ENCODE peak calls at places on chromosomes 12 and 14, in ten cellular contexts. L is endodermal cell; E is HAP-1; S is stimulated activated CD4-positive, alpha-beta T cell treated with anti-CD3 and anti-CD28 coated beads, Interleukin-15, amount 100 ng/mL, for 48 hours; Q is neural crest cell; P is left lung; O is body of pancreas; Y is activated T-cell treated with anti-CD3 and anti-CD28 coated beads, Interleukin-2, amount 50 U/mL, for 72 hours; M is fibroblast of lung; T is stimulated activated CD8-positive, alpha-beta memory T cell treated with anti-CD3 and anti-CD28 coated beads, Interleukin-15, amount 100 ng/mL, for 1 hour. I is an unnamed sample.

GRCh38 chr14:53621986-53622385 is 334.6 kb downstream of the BMP4 start:
- DNase-seq in T (no peak), P (no peak), M (no peak), L (no peak), E (no peak), S (no peak), Q (no peak), O (no peak), Y (no peak), I (no peak)

GRCh38 chr12:112107306-112107705 is 1.3 kb downstream of the NAA25 start:
- DNase-seq in S (no peak), M (no peak), T (no peak), L (peak), O (no peak), Q (no peak), P (no peak), Y (no peak), E (no peak), I (no peak)

GRCh38 chr14:65838565-65838964 is 426.0 kb downstream of the FUT8 start:
- DNase-seq in M (no peak), L (no peak), P (no peak), O (no peak), Q (no peak), Y (no peak), E (no peak), S (no peak), T (no peak), I (no peak)

GRCh38 chr12:92185052-92185451 is 39.4 kb upstream of the BTG1 start:
- DNase-seq in S (no peak), P (no peak), M (no peak), O (no peak), E (no peak), L (no peak), Y (peak), T (no peak), Q (no peak), I (no peak)

GRCh38 chr14:73116079-73116665 is 20.1 kb upstream of the PSEN1 start:
- DNase-seq in Q (no peak), E (no peak), L (no peak), Y (no peak), S (no peak), T (no peak), P (no peak), M (no peak), O (no peak), I (no peak)

GRCh38 chr12:50218386-50218785 is 51.2 kb upstream of the CERS5 start:
- DNase-seq in L (no peak), E (no peak), Q (no peak), M (no peak), Y (no peak), S (no peak), P (no peak), O (no peak), T (no peak), I (no peak)

GRCh38 chr14:83838221-83838620 is 1691.7 kb upstream of the FLRT2 start:
- DNase-seq in P (no peak), Y (no peak), M (peak), T (no peak), Q (no peak), L (no peak), S (no peak), O (no peak), E (no peak), I (no peak)

GRCh38 chr12:107622005-107622404 is 63.6 kb upstream of the PWP1 start:
- DNase-seq in P (no peak), O (no peak), S (no peak), T (no peak), M (no peak), E (peak), L (peak), Y (no peak), Q (peak), I (peak)

GRCh38 chr12:131103614-131104463 is 150.1 kb downstream of the ADGRD1 start:
- DNase-seq in P (peak), M (no peak), E (no peak), Q (no peak), L (peak), O (no peak), S (no peak), Y (no peak), T (no peak), I (no peak)

GRCh38 chr14:97366400-97366799 is 569.2 kb downstream of the VRK1 start:
- DNase-seq in M (no peak), S (no peak), P (no peak), Y (no peak), Q (no peak), T (no peak), O (no peak), E (no peak), L (peak), I (no peak)

GRCh38 chr14:58749066-58749669 is 111.4 kb downstream of the DACT1 start:
- DNase-seq in M (peak), Y (peak), T (no peak), Q (no peak), O (peak), E (no peak), L (no peak), P (no peak), S (peak), I (no peak)

GRCh38 chr12:5085896-5086295 is 42.2 kb downstream of the KCNA5 start:
- DNase-seq in E (no peak), O (no peak), Y (no peak), S (no peak), T (no peak), L (no peak), P (no peak), M (peak), Q (no peak), I (no peak)

GRCh38 chr14:106694638-106695393 is 1168.4 kb downstream of the TMEM121 start:
- DNase-seq in P (no peak), T (peak), S (peak), Y (peak), L (no peak), E (no peak), O (peak), M (no peak), Q (no peak), I (no peak)

GRCh38 chr12:7188557-7189397 is 709 bp upstream of the PEX5 start:
- DNase-seq in Q (peak), Y (peak), E (peak), M (peak), S (peak), T (peak), P (peak), O (peak), L (peak), I (peak)

GRCh38 chr14:21106191-21106505 is 5.3 kb downstream of the TMEM253 start:
- DNase-seq in E (peak), P (no peak), M (peak), S (no peak), Y (no peak), O (no peak), T (no peak), L (no peak), Q (no peak), I (no peak)

GRCh38 chr12:106084048-106084671 is 54.6 kb downstream of the NUAK1 start:
- DNase-seq in P (no peak), Y (no peak), S (no peak), E (peak), M (peak), T (no peak), Q (peak), L (peak), O (no peak), I (no peak)

GRCh38 chr14:23217621-23218020 is 20.1 kb upstream of the RNF212B start:
- DNase-seq in S (no peak), E (no peak), P (no peak), T (no peak), O (no peak), Y (no peak), L (no peak), M (no peak), Q (no peak), I (no peak)

GRCh38 chr14:21071225-21072041 is 1.3 kb downstream of the ARHGEF40 start:
- DNase-seq in M (peak), P (peak), L (peak), S (no peak), T (no peak), O (peak), Y (peak), E (peak), Q (peak), I (peak)

GRCh38 chr12:123141615-123142517 is 9.0 kb downstream of the PITPNM2 start:
- DNase-seq in Y (no peak), E (peak), P (no peak), Q (no peak), M (peak), T (no peak), L (peak), O (peak), S (no peak), I (no peak)

GRCh38 chr12:65364021-65364420 is 85.5 kb downstream of the MSRB3 start:
- DNase-seq in O (no peak), S (no peak), T (no peak), E (no peak), M (peak), L (no peak), Y (no peak), P (no peak), Q (no peak), I (no peak)

GRCh38 chr14:31550589-31550988 is 10.6 kb upstream of the NUBPL start:
- DNase-seq in T (no peak), S (no peak), M (no peak), O (no peak), L (no peak), P (no peak), E (no peak), Y (no peak), Q (no peak), I (no peak)

GRCh38 chr14:75479770-75480600 is 42.3 kb upstream of the BATF start:
- DNase-seq in S (no peak), E (peak), M (no peak), T (no peak), Q (no peak), O (no peak), Y (no peak), L (peak), P (no peak), I (no peak)

GRCh38 chr12:24705741-24706358 is 243.1 kb downstream of the BCAT1 start:
- DNase-seq in M (no peak), S (no peak), Y (no peak), T (no peak), P (no peak), O (no peak), E (no peak), Q (no peak), L (no peak), I (no peak)

GRCh38 chr14:67335781-67336180 is 23.8 kb downstream of the ATP6V1D start:
- DNase-seq in E (no peak), O (no peak), M (peak), Y (no peak), S (no peak), L (peak), Q (peak), P (no peak), T (no peak), I (no peak)

GRCh38 chr12:22684526-22685118 is 59.7 kb downstream of the ETNK1 start:
- DNase-seq in O (no peak), E (peak), Q (no peak), P (no peak), M (peak), S (no peak), Y (no peak), T (no peak), L (no peak), I (peak)

GRCh38 chr14:102187044-102187443 is 47.3 kb downstream of the WDR20 start:
- DNase-seq in M (peak), S (no peak), E (no peak), L (no peak), Y (no peak), Q (no peak), P (no peak), T (no peak), O (no peak), I (no peak)

GRCh38 chr12:53430116-53430515 is 6.5 kb downstream of the AMHR2 start:
- DNase-seq in E (no peak), Q (no peak), P (no peak), M (no peak), O (no peak), T (no peak), Y (no peak), L (no peak), S (no peak), I (no peak)

GRCh38 chr12:105229446-105229845 is 6.5 kb downstream of the APPL2 start:
- DNase-seq in Q (no peak), P (no peak), M (no peak), E (no peak), Y (no peak), L (no peak), O (no peak), S (no peak), T (no peak), I (no peak)

GRCh38 chr12:95908573-95908972 is 33.8 kb downstream of the CCDC38 start:
- DNase-seq in P (no peak), L (no peak), S (no peak), Q (no peak), E (no peak), Y (no peak), T (no peak), M (peak), O (no peak), I (no peak)

GRCh38 chr12:88371416-88372183 is 208.7 kb downstream of the KITLG start:
- DNase-seq in M (peak), L (no peak), P (peak), E (no peak), S (no peak), Q (no peak), T (no peak), O (no peak), Y (no peak), I (no peak)

GRCh38 chr14:104881369-104881979 is 16.4 kb downstream of the CEP170B start:
- DNase-seq in M (no peak), E (no peak), T (no peak), Y (no peak), S (no peak), Q (no peak), L (peak), P (peak), O (peak), I (no peak)

GRCh38 chr14:87898301-87898700 is 94.7 kb downstream of the GALC start:
- DNase-seq in T (no peak), S (no peak), P (no peak), Y (no peak), Q (no peak), M (no peak), O (no peak), L (no peak), E (no peak), I (no peak)

GRCh38 chr14:102238131-102238530 is 66.8 kb downstream of the MOK start:
- DNase-seq in Y (no peak), S (no peak), E (no peak), T (no peak), P (no peak), Q (no peak), M (no peak), L (no peak), O (no peak), I (no peak)

GRCh38 chr12:132285991-132286681 is 43.3 kb downstream of the GALNT9 start:
- DNase-seq in L (peak), Q (no peak), O (peak), P (peak), E (no peak), S (no peak), Y (no peak), M (peak), T (no peak), I (no peak)

GRCh38 chr12:12613334-12613733 is 1.7 kb downstream of the CREBL2 start:
- DNase-seq in M (no peak), S (no peak), Q (no peak), L (no peak), Y (no peak), E (no peak), P (no peak), T (no peak), O (no peak), I (no peak)

I was measured in NCI-H748 treated with DMSO at 0.1 percent for 48 hours.